ENCODE peak calls at places on chromosomes 6 and 20, in four cellular contexts. L is stimulated activated CD4-positive, alpha-beta T cell treated with anti-CD3 and anti-CD28 coated beads, Interleukin-15, amount 100 ng/mL, for 24 hours; G is A172; N is fibroblast of the aortic adventitia. J is an unnamed sample.

GRCh38 chr6:110341671-110342304 is 16.4 kb downstream of the METTL24 start:
- DNase-seq in L (no peak), N (no peak), G (peak), J (peak)

GRCh38 chr6:81938014-81938761 is 185.7 kb upstream of the TENT5A start:
- DNase-seq in L (no peak), N (peak), G (peak), J (peak)

GRCh38 chr20:9160760-9161159 is 91.9 kb downstream of the PLCB4 start:
- DNase-seq in N (peak), L (no peak), G (no peak), J (no peak)

GRCh38 chr6:105926318-105926717 is 159.8 kb upstream of the PRDM1 start:
- DNase-seq in L (no peak), N (no peak), G (no peak), J (no peak)

GRCh38 chr6:142297996-142298753 is 3.6 kb upstream of the ADGRG6 start:
- DNase-seq in L (no peak), G (peak), N (peak), J (peak)

GRCh38 chr6:2020909-2021308 is 224.5 kb downstream of the GMDS start:
- DNase-seq in N (peak), L (no peak), G (peak), J (peak)

GRCh38 chr6:79170431-79170830 is 64.1 kb downstream of the HMGN3 start:
- DNase-seq in L (no peak), G (no peak), N (no peak), J (no peak)

GRCh38 chr6:11398451-11399326 is 138.9 kb upstream of the TMEM170B start:
- DNase-seq in G (no peak), L (no peak), N (no peak), J (no peak)

GRCh38 chr6:34237316-34237721 is 646 bp downstream of the HMGA1 start:
- DNase-seq in G (no peak), N (no peak), L (peak), J (no peak)

GRCh38 chr6:123030292-123030691 is 34.3 kb downstream of the CLVS2 start:
- DNase-seq in N (no peak), L (no peak), G (peak), J (no peak)

GRCh38 chr6:134176283-134176975 is 124.0 kb upstream of the SLC2A12 start:
- DNase-seq in G (no peak), N (peak), L (peak), J (no peak)

GRCh38 chr20:49801882-49802281 is 10.7 kb upstream of the SLC9A8 start:
- DNase-seq in N (no peak), L (no peak), G (no peak), J (no peak)

GRCh38 chr6:55918639-55919038 is 43.2 kb upstream of the BMP5 start:
- DNase-seq in G (peak), L (no peak), N (peak), J (peak)